ENCODE peak calls at places on chromosomes 5 and 9, in five cellular contexts. S is upper lobe of right lung, W is mammary epithelial cell, N is sigmoid colon, O is lung. K is an unnamed sample.
A peak's percentile ranks its signal among the peaks of the same experiment; 100 is the strongest.

GRCh38 chr9:125663127-125663526 is 43.9 kb downstream of the MAPKAP1 start:
- DNase-seq in S (no peak), W (peak; percentile 66), N (no peak), O (no peak), K (no peak)

GRCh38 chr9:110160163-110160562 is 47.8 kb downstream of the C9orf152 start:
- DNase-seq in S (no peak), W (no peak), N (no peak), O (no peak), K (no peak)

GRCh38 chr9:128254362-128254761 is 21.4 kb downstream of the GOLGA2 start:
- DNase-seq in S (no peak), W (no peak), N (no peak), O (no peak), K (no peak)

GRCh38 chr9:137406876-137407589 is 15.9 kb downstream of the EXD3 start:
- DNase-seq in S (peak; percentile 85), W (peak; percentile 17), N (no peak), O (no peak), K (no peak)

GRCh38 chr5:136295914-136296313 is 69.4 kb downstream of the TRPC7 start:
- DNase-seq in S (no peak), W (no peak), N (no peak), O (no peak), K (no peak)

GRCh38 chr5:74374656-74375055 is 265.9 kb downstream of the ENC1 start:
- DNase-seq in S (no peak), W (no peak), N (no peak), O (no peak), K (no peak)

GRCh38 chr9:93508207-93508606 is 54.8 kb upstream of the FAM120AOS start:
- DNase-seq in S (peak; percentile 39), W (no peak), N (no peak), O (no peak), K (no peak)

GRCh38 chr9:109016132-109016531 is 2.8 kb upstream of the CTNNAL1 start:
- DNase-seq in S (no peak), W (no peak), N (no peak), O (no peak), K (no peak)

GRCh38 chr5:160938532-160938931 is 86.5 kb upstream of the ATP10B start:
- DNase-seq in S (peak; percentile 79), W (peak; percentile 88), N (no peak), O (peak; percentile 64), K (no peak)

GRCh38 chr5:96324708-96325107 is 108.3 kb downstream of the PCSK1 start:
- DNase-seq in S (no peak), W (peak; percentile 87), N (no peak), O (no peak), K (no peak)

GRCh38 chr5:43044181-43044914 is 4.2 kb upstream of the ANXA2R start:
- DNase-seq in S (no peak), W (no peak), N (no peak), O (no peak), K (no peak)

GRCh38 chr5:156036640-156037039 is 290.3 kb upstream of the SGCD start:
- DNase-seq in S (no peak), W (no peak), N (no peak), O (no peak), K (no peak)

DNA sequence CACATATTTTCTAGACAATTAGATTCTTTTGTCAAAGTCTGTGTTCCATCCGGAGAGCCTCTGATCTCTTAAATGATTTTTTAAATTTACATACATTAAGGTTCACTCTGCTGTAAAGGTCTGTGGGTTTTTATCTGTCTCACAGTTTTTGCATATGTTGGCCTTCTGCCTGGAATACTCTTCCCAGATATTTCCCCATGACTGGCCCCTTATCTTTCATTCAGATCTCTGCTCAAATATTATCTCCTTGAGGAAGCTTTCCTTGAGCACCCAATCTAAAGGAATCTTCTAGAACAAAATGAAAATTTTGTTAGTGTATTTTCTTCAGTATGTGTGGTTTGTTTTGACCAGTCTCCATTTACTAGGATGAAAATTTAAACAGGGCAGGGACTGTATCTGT is 26.3 kb downstream of the FAF2 start:
- DNase-seq in S (no peak), W (peak; percentile 16), N (no peak), O (no peak), K (no peak)
- H3K36me3 ChIP-seq in S (peaks cover 20% of the 10 kb centered on the region), W (peaks cover 2% of the 10 kb centered on the region), N (peaks cover 4% of the 10 kb centered on the region), O (peaks cover 2% of the 10 kb centered on the region), K (no peaks in the 10 kb centered on the region)

GRCh38 chr5:135204151-135204600 is 170.1 kb upstream of the PITX1 start:
- DNase-seq in S (no peak), W (no peak), N (no peak), O (no peak), K (no peak)
- TF ChIP-seq CTCF in S (peak; percentile 30), W (peak; percentile 44), N (no peak), O (no peak), K (peak; percentile 26)

GRCh38 chr5:10265245-10266109 is 15.4 kb downstream of the CCT5 start:
- DNase-seq in S (no peak), W (no peak), N (no peak), O (no peak), K (no peak)
- H3K36me3 ChIP-seq in S (peaks cover 55% of the 10 kb centered on the region), W (peaks cover 41% of the 10 kb centered on the region), N (peaks cover 42% of the 10 kb centered on the region), O (peaks cover 33% of the 10 kb centered on the region), K (peaks cover 24% of the 10 kb centered on the region)

GRCh38 chr9:4229252-4229651 is 70.6 kb downstream of the GLIS3 start:
- DNase-seq in S (no peak), W (no peak), N (no peak), O (no peak), K (no peak)
- TF ChIP-seq CTCF in S (no peak), W (no peak), N (no peak), O (no peak), K (no peak)

DNA sequence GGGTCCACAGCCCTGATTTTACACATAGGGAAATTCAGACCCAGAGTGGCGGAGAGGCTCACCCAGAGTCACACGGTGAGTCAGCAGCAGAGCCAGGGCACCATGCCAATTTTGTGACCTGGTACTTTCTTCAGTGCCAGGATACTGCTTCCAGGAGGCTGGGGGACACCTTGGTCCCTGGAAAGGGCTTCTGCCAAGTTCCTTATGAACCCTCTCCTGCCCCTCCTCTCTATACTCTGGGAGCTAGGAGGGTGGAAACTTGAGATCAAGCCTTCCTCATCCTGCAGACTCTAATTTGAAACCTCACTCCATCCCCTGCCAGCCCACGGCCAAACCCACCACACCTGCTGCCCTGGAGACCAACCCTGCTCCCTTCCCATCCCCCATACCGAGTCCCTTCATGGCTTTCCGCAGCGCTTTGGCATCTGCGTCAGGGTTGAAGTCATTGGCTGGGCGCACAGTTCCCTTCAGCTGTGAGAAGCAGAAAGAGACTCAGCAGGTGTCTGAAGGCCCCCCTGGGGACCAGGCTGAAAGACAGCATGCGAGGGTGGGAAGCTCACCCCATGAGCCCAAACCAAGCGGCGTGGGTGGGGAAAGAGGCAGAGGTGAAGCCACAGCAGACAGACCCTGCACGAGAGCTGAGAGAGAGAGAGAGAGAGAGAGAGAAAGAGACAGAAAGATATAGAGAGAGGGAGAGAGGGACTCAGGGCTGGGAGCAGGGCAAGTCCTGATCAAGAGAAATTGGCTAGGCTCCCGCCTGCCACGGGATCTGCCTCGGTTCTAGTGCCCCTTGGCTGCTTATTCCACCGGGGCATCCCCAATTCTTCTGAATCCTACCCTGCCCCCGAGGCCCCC is 33.5 kb downstream of the ANXA6 start:
- DNase-seq in S (no peak), W (no peak), N (peak; percentile 82), O (peak; percentile 43), K (no peak)
- H3K36me3 ChIP-seq in S (peaks cover 89% of the 10 kb centered on the region), W (no peaks in the 10 kb centered on the region), N (peaks cover 77% of the 10 kb centered on the region), O (peaks cover 10% of the 10 kb centered on the region), K (peaks cover 57% of the 10 kb centered on the region)

DNA sequence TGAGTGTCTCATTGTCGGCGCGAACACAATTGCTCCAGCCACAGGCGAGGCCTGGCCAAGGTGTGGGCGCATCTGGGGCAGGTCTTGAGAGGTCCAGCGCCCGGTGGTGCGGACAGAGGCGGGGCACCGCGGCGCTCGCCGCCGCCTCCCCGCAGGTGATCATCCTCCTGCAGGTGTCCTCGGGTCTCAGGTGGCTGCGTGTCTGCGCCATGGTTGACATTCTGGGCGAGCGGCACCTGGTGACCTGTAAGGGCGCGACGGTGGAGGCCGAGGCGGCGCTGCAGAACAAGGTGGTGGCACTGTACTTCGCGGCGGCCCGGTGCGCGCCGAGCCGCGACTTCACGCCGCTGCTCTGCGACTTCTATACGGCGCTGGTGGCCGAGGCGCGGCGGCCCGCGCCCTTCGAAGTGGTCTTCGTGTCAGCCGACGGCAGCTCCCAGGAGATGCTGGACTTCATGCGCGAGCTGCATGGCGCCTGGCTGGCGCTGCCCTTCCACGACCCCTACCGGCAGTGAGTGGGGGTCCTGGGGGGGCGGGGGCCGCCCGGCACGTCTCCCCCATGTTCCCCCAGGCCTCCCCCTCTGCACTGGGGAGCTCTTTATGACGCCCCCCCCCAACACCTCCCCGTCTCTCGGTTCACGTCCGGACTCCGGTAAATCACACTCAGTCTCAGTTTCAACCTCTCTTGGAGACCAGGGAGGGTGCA is 401 bp downstream of the NXNL2 start:
- DNase-seq in S (peak; percentile 77), W (no peak), N (no peak), O (no peak), K (no peak)
- TF ChIP-seq CTCF in S (no peak), W (peak; percentile 1), N (no peak), O (no peak), K (no peak)

K was measured in thoracic aorta.